ENCODE peak calls at places on chromosomes 12 and 14, in eight cellular contexts. One of them, this sample, is unnamed.

GRCh38 chr14:31937730-31938346 is 139.3 kb upstream of the ARHGAP5 start:
- DNase-seq in stimulated activated CD4-positive, alpha-beta T cell treated with anti-CD3 and anti-CD28 coated beads, Interleukin-2, amount 100 ng/mL, for 24 hours: peak
- DNase-seq in NCI-H69: peak
- DNase-seq in activated CD8-positive, alpha-beta T cell treated with anti-CD3 and anti-CD28 coated beads for 36 hours: peak
- DNase-seq in amygdala: no peak
- DNase-seq in pulmonary artery endothelial cell: peak
- DNase-seq in Calu3: peak
- DNase-seq in left ventricle myocardium superior: no peak
- DNase-seq in this sample: peak

GRCh38 chr12:43981726-43982125 is 145.8 kb downstream of the TMEM117 start:
- DNase-seq in stimulated activated CD4-positive, alpha-beta T cell treated with anti-CD3 and anti-CD28 coated beads, Interleukin-2, amount 100 ng/mL, for 24 hours: no peak
- DNase-seq in NCI-H69: no peak
- DNase-seq in activated CD8-positive, alpha-beta T cell treated with anti-CD3 and anti-CD28 coated beads for 36 hours: no peak
- DNase-seq in amygdala: no peak
- DNase-seq in pulmonary artery endothelial cell: no peak
- DNase-seq in Calu3: no peak
- DNase-seq in left ventricle myocardium superior: no peak
- DNase-seq in this sample: no peak

GRCh38 chr12:60308366-60309000 is 712.7 kb downstream of the SLC16A7 start:
- DNase-seq in stimulated activated CD4-positive, alpha-beta T cell treated with anti-CD3 and anti-CD28 coated beads, Interleukin-2, amount 100 ng/mL, for 24 hours: no peak
- DNase-seq in NCI-H69: no peak
- DNase-seq in activated CD8-positive, alpha-beta T cell treated with anti-CD3 and anti-CD28 coated beads for 36 hours: no peak
- DNase-seq in amygdala: no peak
- DNase-seq in pulmonary artery endothelial cell: no peak
- DNase-seq in Calu3: no peak
- DNase-seq in left ventricle myocardium superior: no peak
- DNase-seq in this sample: no peak

GRCh38 chr14:54564071-54564798 is 2.7 kb upstream of the SAMD4A start:
- DNase-seq in stimulated activated CD4-positive, alpha-beta T cell treated with anti-CD3 and anti-CD28 coated beads, Interleukin-2, amount 100 ng/mL, for 24 hours: no peak
- DNase-seq in NCI-H69: peak
- DNase-seq in activated CD8-positive, alpha-beta T cell treated with anti-CD3 and anti-CD28 coated beads for 36 hours: no peak
- DNase-seq in amygdala: no peak
- DNase-seq in pulmonary artery endothelial cell: no peak
- DNase-seq in Calu3: no peak
- DNase-seq in left ventricle myocardium superior: no peak
- DNase-seq in this sample: no peak

GRCh38 chr12:31322651-31323248 is 3.2 kb downstream of the SINHCAF start:
- DNase-seq in stimulated activated CD4-positive, alpha-beta T cell treated with anti-CD3 and anti-CD28 coated beads, Interleukin-2, amount 100 ng/mL, for 24 hours: no peak
- DNase-seq in NCI-H69: peak
- DNase-seq in activated CD8-positive, alpha-beta T cell treated with anti-CD3 and anti-CD28 coated beads for 36 hours: no peak
- DNase-seq in amygdala: no peak
- DNase-seq in pulmonary artery endothelial cell: no peak
- DNase-seq in Calu3: peak
- DNase-seq in left ventricle myocardium superior: no peak
- DNase-seq in this sample: no peak

GRCh38 chr14:51730094-51730493 is 78.4 kb downstream of the FRMD6 start:
- DNase-seq in stimulated activated CD4-positive, alpha-beta T cell treated with anti-CD3 and anti-CD28 coated beads, Interleukin-2, amount 100 ng/mL, for 24 hours: no peak
- DNase-seq in NCI-H69: no peak
- DNase-seq in activated CD8-positive, alpha-beta T cell treated with anti-CD3 and anti-CD28 coated beads for 36 hours: no peak
- DNase-seq in amygdala: no peak
- DNase-seq in pulmonary artery endothelial cell: no peak
- DNase-seq in Calu3: no peak
- DNase-seq in left ventricle myocardium superior: no peak
- DNase-seq in this sample: no peak

GRCh38 chr12:93107943-93108342 is 178.8 kb upstream of the EEA1 start:
- DNase-seq in stimulated activated CD4-positive, alpha-beta T cell treated with anti-CD3 and anti-CD28 coated beads, Interleukin-2, amount 100 ng/mL, for 24 hours: no peak
- DNase-seq in NCI-H69: no peak
- DNase-seq in activated CD8-positive, alpha-beta T cell treated with anti-CD3 and anti-CD28 coated beads for 36 hours: no peak
- DNase-seq in amygdala: no peak
- DNase-seq in pulmonary artery endothelial cell: no peak
- DNase-seq in Calu3: no peak
- DNase-seq in left ventricle myocardium superior: no peak
- DNase-seq in this sample: no peak

GRCh38 chr12:22190969-22191368 is 143.5 kb downstream of the ST8SIA1 start:
- DNase-seq in stimulated activated CD4-positive, alpha-beta T cell treated with anti-CD3 and anti-CD28 coated beads, Interleukin-2, amount 100 ng/mL, for 24 hours: no peak
- DNase-seq in NCI-H69: no peak
- DNase-seq in activated CD8-positive, alpha-beta T cell treated with anti-CD3 and anti-CD28 coated beads for 36 hours: no peak
- DNase-seq in amygdala: no peak
- DNase-seq in pulmonary artery endothelial cell: no peak
- DNase-seq in Calu3: no peak
- DNase-seq in left ventricle myocardium superior: no peak
- DNase-seq in this sample: no peak

GRCh38 chr12:4270670-4271432 is 2.7 kb upstream of the CCND2 start:
- DNase-seq in stimulated activated CD4-positive, alpha-beta T cell treated with anti-CD3 and anti-CD28 coated beads, Interleukin-2, amount 100 ng/mL, for 24 hours: peak
- DNase-seq in NCI-H69: peak
- DNase-seq in activated CD8-positive, alpha-beta T cell treated with anti-CD3 and anti-CD28 coated beads for 36 hours: peak
- DNase-seq in amygdala: no peak
- DNase-seq in pulmonary artery endothelial cell: no peak
- DNase-seq in Calu3: no peak
- DNase-seq in left ventricle myocardium superior: peak
- DNase-seq in this sample: peak

GRCh38 chr14:61525293-61526011 is 169.9 kb upstream of the HIF1A start:
- DNase-seq in stimulated activated CD4-positive, alpha-beta T cell treated with anti-CD3 and anti-CD28 coated beads, Interleukin-2, amount 100 ng/mL, for 24 hours: peak
- DNase-seq in NCI-H69: no peak
- DNase-seq in activated CD8-positive, alpha-beta T cell treated with anti-CD3 and anti-CD28 coated beads for 36 hours: peak
- DNase-seq in amygdala: no peak
- DNase-seq in pulmonary artery endothelial cell: no peak
- DNase-seq in Calu3: peak
- DNase-seq in left ventricle myocardium superior: peak
- DNase-seq in this sample: peak

GRCh38 chr12:125882141-125882540 is 816.9 kb downstream of the AACS start:
- DNase-seq in stimulated activated CD4-positive, alpha-beta T cell treated with anti-CD3 and anti-CD28 coated beads, Interleukin-2, amount 100 ng/mL, for 24 hours: no peak
- DNase-seq in NCI-H69: no peak
- DNase-seq in activated CD8-positive, alpha-beta T cell treated with anti-CD3 and anti-CD28 coated beads for 36 hours: no peak
- DNase-seq in amygdala: no peak
- DNase-seq in pulmonary artery endothelial cell: no peak
- DNase-seq in Calu3: no peak
- DNase-seq in left ventricle myocardium superior: no peak
- DNase-seq in this sample: no peak

GRCh38 chr14:69284170-69284569 is 24.2 kb downstream of the GALNT16 start:
- DNase-seq in stimulated activated CD4-positive, alpha-beta T cell treated with anti-CD3 and anti-CD28 coated beads, Interleukin-2, amount 100 ng/mL, for 24 hours: no peak
- DNase-seq in NCI-H69: no peak
- DNase-seq in activated CD8-positive, alpha-beta T cell treated with anti-CD3 and anti-CD28 coated beads for 36 hours: no peak
- DNase-seq in amygdala: no peak
- DNase-seq in pulmonary artery endothelial cell: no peak
- DNase-seq in Calu3: no peak
- DNase-seq in left ventricle myocardium superior: peak
- DNase-seq in this sample: no peak

GRCh38 chr14:65958664-65959562 is 527.3 kb upstream of the CCDC196 start:
- DNase-seq in stimulated activated CD4-positive, alpha-beta T cell treated with anti-CD3 and anti-CD28 coated beads, Interleukin-2, amount 100 ng/mL, for 24 hours: no peak
- DNase-seq in NCI-H69: peak
- DNase-seq in activated CD8-positive, alpha-beta T cell treated with anti-CD3 and anti-CD28 coated beads for 36 hours: no peak
- DNase-seq in amygdala: no peak
- DNase-seq in pulmonary artery endothelial cell: no peak
- DNase-seq in Calu3: no peak
- DNase-seq in left ventricle myocardium superior: no peak
- DNase-seq in this sample: no peak

GRCh38 chr12:18861287-18861858 is 123.5 kb downstream of the CAPZA3 start:
- DNase-seq in stimulated activated CD4-positive, alpha-beta T cell treated with anti-CD3 and anti-CD28 coated beads, Interleukin-2, amount 100 ng/mL, for 24 hours: no peak
- DNase-seq in NCI-H69: peak
- DNase-seq in activated CD8-positive, alpha-beta T cell treated with anti-CD3 and anti-CD28 coated beads for 36 hours: no peak
- DNase-seq in amygdala: no peak
- DNase-seq in pulmonary artery endothelial cell: peak
- DNase-seq in Calu3: peak
- DNase-seq in left ventricle myocardium superior: no peak
- DNase-seq in this sample: no peak

GRCh38 chr12:30754383-30754749 is 385 bp downstream of the CAPRIN2 start:
- DNase-seq in stimulated activated CD4-positive, alpha-beta T cell treated with anti-CD3 and anti-CD28 coated beads, Interleukin-2, amount 100 ng/mL, for 24 hours: peak
- DNase-seq in NCI-H69: no peak
- DNase-seq in activated CD8-positive, alpha-beta T cell treated with anti-CD3 and anti-CD28 coated beads for 36 hours: peak
- DNase-seq in amygdala: no peak
- DNase-seq in pulmonary artery endothelial cell: no peak
- DNase-seq in Calu3: no peak
- DNase-seq in left ventricle myocardium superior: no peak
- DNase-seq in this sample: no peak

GRCh38 chr12:89709994-89710872 is 1.6 kb upstream of the ATP2B1 start:
- DNase-seq in stimulated activated CD4-positive, alpha-beta T cell treated with anti-CD3 and anti-CD28 coated beads, Interleukin-2, amount 100 ng/mL, for 24 hours: peak
- DNase-seq in NCI-H69: peak
- DNase-seq in activated CD8-positive, alpha-beta T cell treated with anti-CD3 and anti-CD28 coated beads for 36 hours: peak
- DNase-seq in amygdala: no peak
- DNase-seq in pulmonary artery endothelial cell: no peak
- DNase-seq in Calu3: peak
- DNase-seq in left ventricle myocardium superior: peak
- DNase-seq in this sample: peak

GRCh38 chr12:104263580-104264358 is 39.8 kb upstream of the EID3 start:
- DNase-seq in stimulated activated CD4-positive, alpha-beta T cell treated with anti-CD3 and anti-CD28 coated beads, Interleukin-2, amount 100 ng/mL, for 24 hours: no peak
- DNase-seq in NCI-H69: peak
- DNase-seq in activated CD8-positive, alpha-beta T cell treated with anti-CD3 and anti-CD28 coated beads for 36 hours: no peak
- DNase-seq in amygdala: no peak
- DNase-seq in pulmonary artery endothelial cell: no peak
- DNase-seq in Calu3: no peak
- DNase-seq in left ventricle myocardium superior: no peak
- DNase-seq in this sample: peak

GRCh38 chr12:10140001-10140400 is 10.0 kb upstream of the CLEC7A start:
- DNase-seq in stimulated activated CD4-positive, alpha-beta T cell treated with anti-CD3 and anti-CD28 coated beads, Interleukin-2, amount 100 ng/mL, for 24 hours: peak
- DNase-seq in NCI-H69: peak
- DNase-seq in activated CD8-positive, alpha-beta T cell treated with anti-CD3 and anti-CD28 coated beads for 36 hours: peak
- DNase-seq in amygdala: no peak
- DNase-seq in pulmonary artery endothelial cell: peak
- DNase-seq in Calu3: peak
- DNase-seq in left ventricle myocardium superior: no peak
- DNase-seq in this sample: peak

GRCh38 chr12:130658106-130658505 is 58.0 kb downstream of the RIMBP2 start:
- DNase-seq in stimulated activated CD4-positive, alpha-beta T cell treated with anti-CD3 and anti-CD28 coated beads, Interleukin-2, amount 100 ng/mL, for 24 hours: no peak
- DNase-seq in NCI-H69: no peak
- DNase-seq in activated CD8-positive, alpha-beta T cell treated with anti-CD3 and anti-CD28 coated beads for 36 hours: no peak
- DNase-seq in amygdala: no peak
- DNase-seq in pulmonary artery endothelial cell: no peak
- DNase-seq in Calu3: no peak
- DNase-seq in left ventricle myocardium superior: no peak
- DNase-seq in this sample: no peak

GRCh38 chr12:3552726-3553045 is 61.7 kb downstream of the PRMT8 start:
- DNase-seq in stimulated activated CD4-positive, alpha-beta T cell treated with anti-CD3 and anti-CD28 coated beads, Interleukin-2, amount 100 ng/mL, for 24 hours: no peak
- DNase-seq in NCI-H69: no peak
- DNase-seq in activated CD8-positive, alpha-beta T cell treated with anti-CD3 and anti-CD28 coated beads for 36 hours: no peak
- DNase-seq in amygdala: no peak
- DNase-seq in pulmonary artery endothelial cell: no peak
- DNase-seq in Calu3: no peak
- DNase-seq in left ventricle myocardium superior: peak
- DNase-seq in this sample: no peak

This sample was measured in GDM1.